ENCODE peak calls at places on chromosomes 11 and 22, in six cellular contexts. K, V, C, G, X and L are unnamed samples.

GRCh38 chr22:49203091-49203862 is 624.4 kb downstream of the BRD1 start:
- DNase-seq in G (no peak), V (no peak), X (no peak), C (no peak), K (no peak), L (no peak)

GRCh38 chr11:47412152-47412746 is 3.9 kb downstream of the SLC39A13 start:
- DNase-seq in G (peak), X (no peak), K (peak), V (no peak), C (no peak), L (peak)

GRCh38 chr22:49972163-49973017 is 11.8 kb downstream of the PIM3 start:
- DNase-seq in G (no peak), V (no peak), X (no peak), K (no peak), C (no peak), L (no peak)

GRCh38 chr22:36902143-36902911 is 11.1 kb upstream of the CSF2RB start:
- DNase-seq in C (no peak), V (no peak), X (no peak), K (no peak), G (no peak), L (no peak)

GRCh38 chr11:65776196-65776595 is 4.6 kb downstream of the AP5B1 start:
- DNase-seq in C (no peak), G (no peak), V (no peak), K (no peak), X (no peak), L (no peak)

GRCh38 chr11:75319035-75319877 is 32.2 kb downstream of the ARRB1 start:
- DNase-seq in X (no peak), V (no peak), K (no peak), G (no peak), C (no peak), L (peak)

GRCh38 chr11:128156486-128156885 is 430.9 kb downstream of the ETS1 start:
- DNase-seq in V (no peak), K (no peak), G (no peak), X (no peak), C (no peak), L (no peak)

GRCh38 chr11:13784441-13784840 is 116.0 kb downstream of the FAR1 start:
- DNase-seq in V (no peak), G (no peak), X (no peak), C (no peak), K (no peak), L (no peak)

GRCh38 chr11:119991022-119991404 is 146.9 kb downstream of the TRIM29 start:
- DNase-seq in G (no peak), X (no peak), K (no peak), C (no peak), V (no peak), L (no peak)